ENCODE peak calls at places on chromosomes 16 and 17, in seven cellular contexts. One of them, this sample, is unnamed.

GRCh38 chr17:69323806-69324205 is 3.1 kb downstream of the ABCA5 start:
- DNase-seq in cardiac muscle cell: no peak
- DNase-seq in Peyer's patch: no peak
- DNase-seq in HFFc6: no peak
- DNase-seq in foreskin fibroblast: no peak
- DNase-seq in Caco-2: no peak
- DNase-seq in stomach: no peak
- DNase-seq in this sample: no peak

GRCh38 chr17:43917348-43918025 is 10.2 kb upstream of the MPP2 start:
- DNase-seq in stomach: peak; percentile 30
- DNase-seq in HFFc6: no peak
- DNase-seq in foreskin fibroblast: peak; percentile 50
- DNase-seq in cardiac muscle cell: peak; percentile 45
- DNase-seq in Peyer's patch: peak; percentile 70
- DNase-seq in Caco-2: no peak
- DNase-seq in this sample: peak; percentile 51

GRCh38 chr16:57675752-57676623 is 7.9 kb downstream of the ADGRG3 start:
- DNase-seq in cardiac muscle cell: peak; percentile 50
- DNase-seq in stomach: no peak
- DNase-seq in Caco-2: no peak
- DNase-seq in Peyer's patch: no peak
- DNase-seq in foreskin fibroblast: peak; percentile 27
- DNase-seq in HFFc6: no peak
- DNase-seq in this sample: no peak

GRCh38 chr16:46916980-46917379 is 32.8 kb downstream of the GPT2 start:
- DNase-seq in Peyer's patch: no peak
- DNase-seq in foreskin fibroblast: no peak
- DNase-seq in HFFc6: no peak
- DNase-seq in Caco-2: no peak
- DNase-seq in cardiac muscle cell: no peak
- DNase-seq in stomach: no peak
- DNase-seq in this sample: no peak

GRCh38 chr17:17506893-17507464 is 10.8 kb upstream of the RASD1 start:
- DNase-seq in stomach: peak; percentile 46
- DNase-seq in Peyer's patch: no peak
- DNase-seq in foreskin fibroblast: no peak
- DNase-seq in HFFc6: no peak
- DNase-seq in Caco-2: no peak
- DNase-seq in cardiac muscle cell: no peak
- DNase-seq in this sample: no peak

GRCh38 chr17:38749222-38750043 is 1.3 kb upstream of the PCGF2 start:
- DNase-seq in Caco-2: peak; percentile 93
- DNase-seq in cardiac muscle cell: peak; percentile 84
- DNase-seq in foreskin fibroblast: peak; percentile 90
- DNase-seq in Peyer's patch: peak; percentile 88
- DNase-seq in stomach: peak; percentile 81
- DNase-seq in HFFc6: peak; percentile 49
- DNase-seq in this sample: peak; percentile 70

GRCh38 chr17:28252436-28252835 is 66.6 kb upstream of the TMEM97 start:
- DNase-seq in Peyer's patch: no peak
- DNase-seq in foreskin fibroblast: peak; percentile 85
- DNase-seq in HFFc6: peak; percentile 75
- DNase-seq in stomach: no peak
- DNase-seq in cardiac muscle cell: no peak
- DNase-seq in Caco-2: no peak
- DNase-seq in this sample: no peak

GRCh38 chr17:79102214-79102613 is 27.6 kb downstream of the ENGASE start:
- DNase-seq in Peyer's patch: no peak
- DNase-seq in foreskin fibroblast: no peak
- DNase-seq in stomach: no peak
- DNase-seq in HFFc6: no peak
- DNase-seq in cardiac muscle cell: no peak
- DNase-seq in Caco-2: no peak
- DNase-seq in this sample: no peak

GRCh38 chr16:11497851-11498289 is 88.8 kb downstream of the LITAF start:
- DNase-seq in foreskin fibroblast: peak; percentile 47
- DNase-seq in Peyer's patch: no peak
- DNase-seq in stomach: no peak
- DNase-seq in Caco-2: no peak
- DNase-seq in HFFc6: peak; percentile 28
- DNase-seq in cardiac muscle cell: peak; percentile 77
- DNase-seq in this sample: no peak

GRCh38 chr16:11681977-11682654 is 13.9 kb downstream of the SNN start:
- DNase-seq in foreskin fibroblast: no peak
- DNase-seq in Peyer's patch: peak; percentile 85
- DNase-seq in HFFc6: no peak
- DNase-seq in cardiac muscle cell: no peak
- DNase-seq in Caco-2: no peak
- DNase-seq in stomach: peak; percentile 18
- DNase-seq in this sample: no peak

GRCh38 chr16:87854053-87854906 is 15.0 kb downstream of the SLC7A5 start:
- DNase-seq in HFFc6: peak; percentile 61
- DNase-seq in stomach: no peak
- DNase-seq in cardiac muscle cell: no peak
- DNase-seq in Caco-2: no peak
- DNase-seq in foreskin fibroblast: no peak
- DNase-seq in Peyer's patch: no peak
- DNase-seq in this sample: no peak

GRCh38 chr17:78595135-78595810 is 18.1 kb upstream of the DNAH17 start:
- DNase-seq in stomach: no peak
- DNase-seq in cardiac muscle cell: no peak
- DNase-seq in Caco-2: no peak
- DNase-seq in Peyer's patch: no peak
- DNase-seq in HFFc6: no peak
- DNase-seq in foreskin fibroblast: no peak
- DNase-seq in this sample: no peak

GRCh38 chr17:68460715-68461114 is 3.4 kb upstream of the WIPI1 start:
- DNase-seq in Caco-2: no peak
- DNase-seq in cardiac muscle cell: no peak
- DNase-seq in foreskin fibroblast: no peak
- DNase-seq in HFFc6: no peak
- DNase-seq in stomach: no peak
- DNase-seq in Peyer's patch: no peak
- DNase-seq in this sample: no peak

DNA sequence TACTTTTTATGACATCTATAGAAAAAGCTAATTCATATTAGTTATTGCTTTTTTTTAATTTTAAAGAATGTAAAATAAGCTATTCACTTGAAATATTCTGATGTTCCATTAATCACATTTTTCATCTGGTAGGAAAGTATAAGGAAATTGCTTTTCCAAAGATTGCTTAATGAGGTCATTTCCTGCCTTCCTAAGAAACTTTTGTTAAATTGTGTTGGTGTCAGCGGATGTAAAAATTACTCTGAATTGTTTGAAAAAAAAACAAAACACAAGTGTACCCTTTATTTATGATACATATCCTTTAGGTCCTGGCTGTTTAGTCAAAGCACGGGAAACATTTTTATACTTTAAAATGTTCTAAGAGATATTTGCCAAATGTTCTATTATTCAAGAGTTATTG is 1357.4 kb upstream of the GOT2 start:
- DNase-seq in Peyer's patch: no peak
- DNase-seq in cardiac muscle cell: no peak
- DNase-seq in HFFc6: no peak
- DNase-seq in foreskin fibroblast: no peak
- DNase-seq in Caco-2: no peak
- DNase-seq in stomach: no peak
- DNase-seq in this sample: no peak
- TF ChIP-seq CTCF in Peyer's patch: no peak
- TF ChIP-seq CTCF in cardiac muscle cell: no peak
- TF ChIP-seq CTCF in HFFc6: no peak
- TF ChIP-seq CTCF in foreskin fibroblast: no peak
- TF ChIP-seq CTCF in Caco-2: no peak
- TF ChIP-seq CTCF in stomach: no peak
- TF ChIP-seq CTCF in this sample: no peak

GRCh38 chr17:3965123-3965800 is 1.0 kb upstream of the ATP2A3 start:
- DNase-seq in HFFc6: no peak
- DNase-seq in Caco-2: peak; percentile 71
- DNase-seq in cardiac muscle cell: peak; percentile 58
- DNase-seq in Peyer's patch: peak; percentile 92
- DNase-seq in stomach: peak; percentile 83
- DNase-seq in foreskin fibroblast: peak; percentile 64
- DNase-seq in this sample: peak; percentile 88
- TF ChIP-seq CTCF in HFFc6: no peak
- TF ChIP-seq CTCF in Caco-2: no peak
- TF ChIP-seq CTCF in cardiac muscle cell: no peak
- TF ChIP-seq CTCF in Peyer's patch: no peak
- TF ChIP-seq CTCF in stomach: no peak
- TF ChIP-seq CTCF in foreskin fibroblast: no peak
- TF ChIP-seq CTCF in this sample: no peak

GRCh38 chr17:76820523-76820922 is 47.7 kb upstream of the MGAT5B start:
- DNase-seq in stomach: no peak
- DNase-seq in Caco-2: no peak
- DNase-seq in HFFc6: no peak
- DNase-seq in foreskin fibroblast: no peak
- DNase-seq in Peyer's patch: no peak
- DNase-seq in cardiac muscle cell: no peak
- DNase-seq in this sample: no peak

GRCh38 chr17:76812248-76812647 is 56.0 kb upstream of the MGAT5B start:
- DNase-seq in cardiac muscle cell: peak; percentile 30
- DNase-seq in Peyer's patch: no peak
- DNase-seq in foreskin fibroblast: no peak
- DNase-seq in Caco-2: no peak
- DNase-seq in HFFc6: no peak
- DNase-seq in stomach: no peak
- DNase-seq in this sample: no peak

GRCh38 chr17:76812968-76813367 is 55.2 kb upstream of the MGAT5B start:
- DNase-seq in foreskin fibroblast: no peak
- DNase-seq in cardiac muscle cell: no peak
- DNase-seq in Peyer's patch: no peak
- DNase-seq in stomach: no peak
- DNase-seq in HFFc6: no peak
- DNase-seq in Caco-2: no peak
- DNase-seq in this sample: no peak

GRCh38 chr17:76820039-76820438 is 48.2 kb upstream of the MGAT5B start:
- DNase-seq in stomach: no peak
- DNase-seq in cardiac muscle cell: no peak
- DNase-seq in HFFc6: no peak
- DNase-seq in Caco-2: no peak
- DNase-seq in Peyer's patch: no peak
- DNase-seq in foreskin fibroblast: no peak
- DNase-seq in this sample: no peak

DNA sequence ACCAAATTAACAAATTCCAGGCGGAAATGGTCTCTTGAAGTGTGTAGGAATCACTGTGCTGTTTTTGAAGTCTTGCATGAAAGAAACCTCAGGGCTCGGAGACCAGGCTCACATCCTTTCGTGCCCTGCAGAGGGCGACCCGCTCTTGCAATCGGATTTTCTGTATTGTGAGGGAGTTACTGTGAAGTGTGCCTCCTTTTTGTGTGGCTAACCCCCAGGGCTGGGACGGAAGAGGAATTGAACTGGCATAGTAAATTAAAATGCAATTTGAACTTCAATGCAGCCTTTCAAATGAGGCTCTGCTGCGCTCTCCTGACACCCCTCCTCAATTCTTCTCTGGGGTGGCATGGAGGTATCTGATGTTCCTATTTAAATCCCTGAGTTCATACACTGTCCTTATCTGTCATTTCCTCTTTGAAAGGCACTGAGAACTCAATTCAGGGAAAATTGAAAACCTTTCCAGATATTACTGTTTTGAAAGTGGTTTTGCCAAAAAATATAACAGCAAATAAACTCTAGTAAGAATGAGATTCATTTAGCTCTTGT is 51.5 kb upstream of the MGAT5B start:
- DNase-seq in foreskin fibroblast: peak; percentile 73
- DNase-seq in HFFc6: peak; percentile 36
- DNase-seq in Caco-2: peak; percentile 60
- DNase-seq in stomach: peak; percentile 28
- DNase-seq in Peyer's patch: peak; percentile 53
- DNase-seq in cardiac muscle cell: peak; percentile 70
- DNase-seq in this sample: peak; percentile 69
- TF ChIP-seq CTCF in foreskin fibroblast: peak; percentile 75
- TF ChIP-seq CTCF in HFFc6: peak; percentile 76
- TF ChIP-seq CTCF in Caco-2: peak; percentile 72
- TF ChIP-seq CTCF in stomach: peak; percentile 25
- TF ChIP-seq CTCF in Peyer's patch: no peak
- TF ChIP-seq CTCF in cardiac muscle cell: peak; percentile 79
- TF ChIP-seq CTCF in this sample: peak; percentile 60

DNA sequence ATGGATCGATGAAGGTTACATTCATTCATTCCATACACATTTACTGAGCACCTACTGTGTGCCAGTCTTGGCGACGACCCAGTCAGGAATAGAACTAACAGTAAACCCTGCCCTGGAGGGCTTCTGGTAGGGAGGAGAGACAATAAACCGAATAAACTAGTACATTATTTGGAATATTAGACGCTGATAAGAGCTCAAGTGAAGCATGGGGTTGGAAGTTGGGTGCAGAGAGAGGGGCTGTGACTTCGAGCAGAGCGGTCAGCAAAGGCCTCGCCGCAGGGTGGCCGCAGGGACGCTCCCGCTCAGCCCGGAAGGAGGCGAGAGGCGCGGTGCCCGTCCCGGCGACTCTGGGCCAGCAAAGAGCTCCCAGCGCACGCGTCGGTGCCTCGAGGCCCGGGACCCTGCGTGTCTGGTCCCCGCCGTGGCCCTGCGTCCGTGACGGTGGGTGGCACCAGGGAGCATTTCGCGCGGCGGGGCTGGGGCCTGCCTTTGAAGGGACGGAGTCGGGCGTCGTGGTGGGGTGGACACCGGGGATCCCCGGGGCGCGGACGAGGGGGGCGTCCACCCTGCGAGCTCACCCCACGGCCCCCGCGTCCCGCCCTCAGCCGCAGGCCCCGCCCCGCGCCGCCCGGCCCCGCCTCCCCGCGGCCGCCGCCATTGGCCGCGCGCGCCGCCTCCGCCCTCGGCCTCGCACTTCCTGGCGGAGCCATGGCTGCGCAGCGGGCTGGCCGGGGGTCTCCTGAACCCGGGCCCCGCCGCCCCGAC is at the start of gene KLHL36:
- DNase-seq in cardiac muscle cell: peak; percentile 45
- DNase-seq in Caco-2: peak; percentile 55
- DNase-seq in HFFc6: no peak
- DNase-seq in stomach: peak; percentile 66
- DNase-seq in foreskin fibroblast: peak; percentile 73
- DNase-seq in Peyer's patch: peak; percentile 80
- DNase-seq in this sample: peak; percentile 99
- TF ChIP-seq CTCF in cardiac muscle cell: no peak
- TF ChIP-seq CTCF in Caco-2: no peak
- TF ChIP-seq CTCF in HFFc6: no peak
- TF ChIP-seq CTCF in stomach: no peak
- TF ChIP-seq CTCF in foreskin fibroblast: peak; percentile 12
- TF ChIP-seq CTCF in Peyer's patch: peak; percentile 11
- TF ChIP-seq CTCF in this sample: no peak

DNA sequence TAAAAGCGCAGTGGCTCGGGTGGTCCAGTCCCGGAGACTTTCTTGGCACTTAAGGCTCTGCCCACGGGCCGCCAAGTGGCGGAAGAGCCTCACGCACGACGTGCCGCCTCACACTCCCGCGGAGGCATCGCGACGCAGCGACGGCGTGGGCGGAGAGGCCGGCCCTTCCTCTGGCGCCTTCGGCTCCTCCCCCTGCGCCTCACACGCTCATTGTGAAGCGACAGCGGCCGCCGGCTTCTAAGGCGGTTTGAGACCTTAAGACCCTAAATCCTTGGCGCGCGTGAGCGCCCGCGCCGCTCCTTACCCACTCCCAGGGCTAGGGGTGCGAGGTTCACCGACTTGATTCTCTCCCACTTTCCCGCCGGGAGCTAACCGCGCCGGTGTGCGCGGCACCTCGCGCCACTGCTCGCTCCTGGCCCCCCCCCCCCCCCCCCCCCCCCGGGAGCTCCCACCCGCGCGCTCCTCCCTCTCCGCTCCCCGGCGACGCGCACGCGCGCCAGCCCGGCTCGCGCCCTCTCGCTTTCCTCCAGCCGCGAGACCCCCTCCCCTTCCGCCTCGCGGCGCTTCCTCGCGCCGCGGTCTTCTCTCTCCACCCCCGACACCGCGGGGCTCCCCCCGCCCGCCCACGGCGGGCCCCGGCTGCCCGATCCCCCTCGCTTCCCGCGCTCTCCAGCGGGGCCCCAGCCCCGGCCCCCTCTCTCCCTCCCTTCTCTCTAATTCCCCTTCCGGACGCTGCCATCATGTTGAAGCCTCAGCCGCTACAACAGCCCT is at the start of gene ATXN2L:
- DNase-seq in Caco-2: peak; percentile 92
- DNase-seq in Peyer's patch: peak; percentile 97
- DNase-seq in HFFc6: peak; percentile 92
- DNase-seq in foreskin fibroblast: peak; percentile 99
- DNase-seq in cardiac muscle cell: peak; percentile 99
- DNase-seq in stomach: peak; percentile 94
- DNase-seq in this sample: peak; percentile 96
- TF ChIP-seq CTCF in Caco-2: peak; percentile 6
- TF ChIP-seq CTCF in Peyer's patch: peak; percentile 53
- TF ChIP-seq CTCF in HFFc6: peak; percentile 63
- TF ChIP-seq CTCF in foreskin fibroblast: no peak
- TF ChIP-seq CTCF in cardiac muscle cell: no peak
- TF ChIP-seq CTCF in stomach: peak; percentile 27
- TF ChIP-seq CTCF in this sample: no peak

This sample was measured in GM20000.